ENCODE peak calls at places on chromosomes 11 and 22, in six cellular contexts. V is GM23248, J is neural progenitor cell, K is GM23338, F is hepatocyte, E is GM12878. S is an unnamed sample.

GRCh38 chr11:122344281-122344680 is 228.3 kb upstream of the BLID start:
- DNase-seq in V (peak; percentile 83), J (no peak), K (no peak), F (no peak), E (no peak), S (peak; percentile 63)

GRCh38 chr22:40076702-40077645 is 82.2 kb downstream of the FAM83F start:
- DNase-seq in V (peak; percentile 60), J (no peak), K (peak; percentile 46), F (no peak), E (no peak), S (peak; percentile 61)

GRCh38 chr11:420911-421321 is 6.1 kb upstream of the SIGIRR start:
- DNase-seq in V (no peak), J (no peak), K (no peak), F (no peak), E (no peak), S (no peak)

GRCh38 chr11:104917259-104918112 is 19.2 kb upstream of the CASP12 start:
- DNase-seq in V (no peak), J (no peak), K (no peak), F (no peak), E (no peak), S (no peak)

GRCh38 chr11:9823887-9824385 is 160.1 kb downstream of the SWAP70 start:
- DNase-seq in V (no peak), J (no peak), K (no peak), F (no peak), E (no peak), S (peak; percentile 21)

GRCh38 chr11:67266424-67267187 is at the start of gene GRK2:
- DNase-seq in V (peak; percentile 86), J (peak; percentile 37), K (peak; percentile 67), F (peak; percentile 83), E (no peak), S (peak; percentile 58)

GRCh38 chr11:124581817-124582216 is 12.0 kb downstream of the OR8A1 start:
- DNase-seq in V (no peak), J (no peak), K (no peak), F (no peak), E (no peak), S (no peak)

GRCh38 chr11:27183672-27184457 is 143.2 kb downstream of the BBOX1 start:
- DNase-seq in V (peak; percentile 86), J (peak; percentile 75), K (peak; percentile 82), F (peak; percentile 81), E (peak; percentile 12), S (peak; percentile 71)

GRCh38 chr11:106172389-106172991 is 95.0 kb downstream of the AASDHPPT start:
- DNase-seq in V (peak; percentile 12), J (no peak), K (no peak), F (peak; percentile 50), E (no peak), S (peak; percentile 38)

GRCh38 chr22:22143448-22143847 is 101.1 kb upstream of the VPREB1 start:
- DNase-seq in V (no peak), J (no peak), K (no peak), F (no peak), E (no peak), S (no peak)

GRCh38 chr22:21710156-21710555 is 25.4 kb downstream of the YPEL1 start:
- DNase-seq in V (peak; percentile 69), J (no peak), K (no peak), F (no peak), E (no peak), S (peak; percentile 62)

GRCh38 chr11:121312483-121312882 is 19.9 kb downstream of the SC5D start:
- DNase-seq in V (no peak), J (no peak), K (no peak), F (no peak), E (no peak), S (no peak)

GRCh38 chr11:117781650-117782049 is 15.4 kb downstream of the DSCAML1 start:
- DNase-seq in V (no peak), J (no peak), K (no peak), F (no peak), E (no peak), S (no peak)

GRCh38 chr11:128725630-128726461 is 32.0 kb downstream of the FLI1 start:
- DNase-seq in V (peak; percentile 53), J (no peak), K (no peak), F (no peak), E (peak; percentile 89), S (no peak)

GRCh38 chr22:36470162-36470993 is 11.1 kb downstream of the TXN2 start:
- DNase-seq in V (peak; percentile 90), J (peak; percentile 87), K (peak; percentile 93), F (peak; percentile 91), E (no peak), S (peak; percentile 84)

GRCh38 chr22:17589810-17590375 is 26.6 kb downstream of the SLC25A18 start:
- DNase-seq in V (no peak), J (no peak), K (no peak), F (no peak), E (no peak), S (no peak)

GRCh38 chr22:17596226-17596625 is 32.3 kb downstream of the ATP6V1E1 start:
- DNase-seq in V (no peak), J (no peak), K (no peak), F (no peak), E (no peak), S (no peak)

GRCh38 chr22:17588606-17589005 is 25.3 kb downstream of the SLC25A18 start:
- DNase-seq in V (no peak), J (no peak), K (no peak), F (no peak), E (no peak), S (no peak)

GRCh38 chr22:17590586-17590985 is 27.3 kb downstream of the SLC25A18 start:
- DNase-seq in V (no peak), J (no peak), K (no peak), F (no peak), E (no peak), S (no peak)

DNA sequence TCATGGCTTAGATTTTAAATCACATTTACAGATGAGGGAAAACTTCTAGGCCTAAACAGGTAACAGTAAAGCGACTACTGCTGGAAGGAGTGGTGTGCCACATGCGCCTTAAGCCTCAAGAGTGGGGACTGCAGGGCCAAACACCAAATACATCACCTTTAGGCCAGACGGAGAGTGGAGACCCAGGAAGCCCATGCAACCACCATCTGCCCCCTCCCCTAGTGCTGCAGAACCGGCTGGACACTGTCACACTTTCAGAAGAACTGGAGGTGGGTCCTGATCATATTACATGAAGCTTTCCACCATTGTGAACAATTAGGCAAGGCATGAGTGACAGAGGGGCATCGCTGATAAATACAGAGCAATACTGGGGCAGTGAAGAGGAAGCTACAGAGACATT is 28.9 kb downstream of the SLC25A18 start:
- DNase-seq in V (no peak), J (no peak), K (no peak), F (no peak), E (no peak), S (no peak)
- TF ChIP-seq EZH2 in V (no peak), J (no peak), K (no peak), F (no peak), E (no peak), S (no peak)

GRCh38 chr22:49966716-49967332 is 6.3 kb downstream of the PIM3 start:
- DNase-seq in V (no peak), J (peak; percentile 51), K (no peak), F (peak; percentile 81), E (no peak), S (no peak)
- H3K4me1 ChIP-seq in V (peaks cover 8% of the 10 kb centered on the region), J (peaks cover 19% of the 10 kb centered on the region), K (no peaks in the 10 kb centered on the region), F (peaks cover 55% of the 10 kb centered on the region), E (peaks cover 39% of the 10 kb centered on the region), S (peaks cover 28% of the 10 kb centered on the region)

DNA sequence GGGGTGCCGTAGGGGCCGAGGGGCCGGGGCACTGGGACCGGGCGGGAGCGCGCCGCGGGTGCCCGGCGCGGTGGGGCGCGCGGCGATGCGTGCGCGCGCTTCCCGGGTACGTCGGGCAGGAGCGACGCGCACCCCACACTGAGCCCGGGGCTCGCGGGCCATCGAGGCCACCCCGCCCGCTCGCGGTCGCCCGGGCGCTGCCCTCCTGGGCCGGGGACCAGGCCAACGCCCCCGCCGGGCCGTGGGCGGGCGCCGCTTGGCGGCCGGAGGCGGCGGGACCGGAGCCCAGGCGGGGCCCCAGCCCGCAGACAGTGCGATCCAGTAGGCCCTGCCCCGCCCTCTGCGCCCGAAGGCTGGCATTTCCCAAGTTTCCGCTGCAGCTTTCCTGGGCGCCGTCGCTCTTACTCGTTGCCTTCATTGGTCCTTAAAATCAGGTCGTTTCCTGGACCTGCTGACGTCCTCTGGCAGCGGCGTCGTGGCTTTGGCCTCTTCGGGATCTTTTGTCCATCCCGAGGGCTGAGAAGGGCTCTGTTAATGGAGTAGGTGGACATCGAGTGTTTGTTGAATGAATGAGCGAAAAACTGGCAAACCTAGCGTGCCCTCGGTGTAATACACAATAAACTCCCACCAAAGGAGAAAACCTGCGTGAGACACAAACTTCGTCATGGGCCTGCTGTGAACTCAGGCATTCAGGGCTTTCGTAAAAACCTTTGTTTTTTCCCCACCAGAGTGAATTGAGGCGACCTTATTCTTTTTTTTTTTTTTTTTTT is 638 bp downstream of the PARVA start:
- DNase-seq in V (peak; percentile 93), J (peak; percentile 90), K (peak; percentile 93), F (peak; percentile 91), E (no peak), S (peak; percentile 83)
- H3K4me3 ChIP-seq in V (peak overlapping the region; percentile 75), J (peak overlapping the region; percentile 90), K (peak overlapping the region; percentile 92), F (peak overlapping the region; percentile 89), E (no peak overlapping the region), S (peak overlapping the region; percentile 84)

GRCh38 chr11:20605602-20606091 is 6.2 kb downstream of the SLC6A5 start:
- DNase-seq in V (no peak), J (no peak), K (no peak), F (no peak), E (no peak), S (no peak)
- TF ChIP-seq EZH2 in V (no peak), J (no peak), K (no peak), F (no peak), E (no peak), S (no peak)

GRCh38 chr11:87359401-87359800 is 321.7 kb downstream of the TMEM135 start:
- DNase-seq in V (no peak), J (no peak), K (no peak), F (no peak), E (no peak), S (peak; percentile 41)
- H3K4me1 ChIP-seq in V (no peaks in the 10 kb centered on the region), J (no peaks in the 10 kb centered on the region), K (no peaks in the 10 kb centered on the region), F (no peaks in the 10 kb centered on the region), E (no peaks in the 10 kb centered on the region), S (no peaks in the 10 kb centered on the region)

GRCh38 chr22:30373331-30374325 is 13.6 kb downstream of the RNF215 start:
- DNase-seq in V (no peak), J (peak; percentile 27), K (no peak), F (no peak), E (no peak), S (peak; percentile 7)
- H3K4me3 ChIP-seq in V (no peak overlapping the region), J (no peak overlapping the region), K (no peak overlapping the region), F (no peak overlapping the region), E (no peak overlapping the region), S (no peak overlapping the region)

GRCh38 chr11:3184732-3185347 is 19.7 kb upstream of the OSBPL5 start:
- DNase-seq in V (no peak), J (no peak), K (no peak), F (no peak), E (no peak), S (no peak)
- TF ChIP-seq EZH2 in V (no peak), J (no peak), K (no peak), F (no peak), E (no peak), S (no peak)

DNA sequence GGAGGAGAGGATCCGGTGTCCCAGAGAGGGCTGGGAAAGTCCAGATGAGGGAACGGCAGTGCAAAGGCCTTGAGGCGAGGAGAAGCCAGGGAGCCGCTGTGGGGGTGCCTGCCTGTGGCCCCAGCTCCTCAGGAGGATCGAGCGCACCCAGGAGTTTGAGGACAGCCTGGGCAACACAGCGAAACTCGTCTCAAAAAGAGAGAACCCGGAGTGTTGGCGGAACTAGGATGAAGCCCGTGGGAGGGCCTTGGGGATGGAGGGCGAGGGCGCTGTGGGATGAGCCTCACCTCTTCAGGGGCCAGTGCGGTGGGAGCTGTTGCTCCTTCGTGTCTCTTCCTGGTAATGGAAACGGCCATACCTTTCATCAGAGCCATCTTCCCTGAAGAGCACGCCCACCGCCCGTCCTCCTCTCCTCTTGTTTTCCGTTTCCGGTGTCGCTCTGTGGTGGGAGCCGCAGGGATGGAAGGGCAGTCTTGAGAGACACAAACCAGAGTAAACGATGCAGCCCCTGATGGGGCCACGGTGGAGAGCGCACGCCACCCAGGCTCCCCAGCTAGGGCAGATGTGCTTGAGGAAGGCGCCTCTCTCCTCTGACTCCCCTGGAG is 15.7 kb downstream of the TRMU start:
- DNase-seq in V (no peak), J (no peak), K (no peak), F (no peak), E (no peak), S (no peak)
- H3K4me1 ChIP-seq in V (no peaks in the 10 kb centered on the region), J (no peaks in the 10 kb centered on the region), K (no peaks in the 10 kb centered on the region), F (no peaks in the 10 kb centered on the region), E (no peaks in the 10 kb centered on the region), S (peaks cover 4% of the 10 kb centered on the region)

S was measured in PC-3.